ENCODE peak calls at places on chromosomes 2 and 18, in six cellular contexts. One of them, this sample, is unnamed.

GRCh38 chr2:219159771-219160185 is 837 bp downstream of the NHEJ1 start:
- DNase-seq in naive B cell: no peak
- DNase-seq in body of pancreas: no peak
- DNase-seq in mucosa of gallbladder: no peak
- DNase-seq in Panc1: no peak
- DNase-seq in ureter: no peak
- DNase-seq in this sample: no peak

GRCh38 chr2:85744771-85745601 is 8.8 kb upstream of the ATOH8 start:
- DNase-seq in naive B cell: no peak
- DNase-seq in body of pancreas: no peak
- DNase-seq in mucosa of gallbladder: no peak
- DNase-seq in Panc1: no peak
- DNase-seq in ureter: no peak
- DNase-seq in this sample: no peak

GRCh38 chr2:217822296-217823252 is 180.2 kb downstream of the TNS1 start:
- DNase-seq in naive B cell: no peak
- DNase-seq in body of pancreas: no peak
- DNase-seq in mucosa of gallbladder: no peak
- DNase-seq in Panc1: no peak
- DNase-seq in ureter: no peak
- DNase-seq in this sample: no peak

GRCh38 chr2:196499686-196500085 is 139.8 kb upstream of the CCDC150 start:
- DNase-seq in naive B cell: no peak
- DNase-seq in body of pancreas: no peak
- DNase-seq in mucosa of gallbladder: no peak
- DNase-seq in Panc1: no peak
- DNase-seq in ureter: no peak
- DNase-seq in this sample: no peak

GRCh38 chr2:10664652-10665051 is 25.1 kb downstream of the NOL10 start:
- DNase-seq in naive B cell: no peak
- DNase-seq in body of pancreas: no peak
- DNase-seq in mucosa of gallbladder: no peak
- DNase-seq in Panc1: no peak
- DNase-seq in ureter: no peak
- DNase-seq in this sample: no peak

GRCh38 chr2:88190808-88191721 is 20.9 kb downstream of the THNSL2 start:
- DNase-seq in naive B cell: no peak
- DNase-seq in body of pancreas: peak
- DNase-seq in mucosa of gallbladder: no peak
- DNase-seq in Panc1: no peak
- DNase-seq in ureter: no peak
- DNase-seq in this sample: peak

GRCh38 chr18:13524054-13524453 is 202.3 kb downstream of the FAM210A start:
- DNase-seq in naive B cell: no peak
- DNase-seq in body of pancreas: no peak
- DNase-seq in mucosa of gallbladder: no peak
- DNase-seq in Panc1: no peak
- DNase-seq in ureter: no peak
- DNase-seq in this sample: no peak

GRCh38 chr2:33380001-33380609 is 96.3 kb upstream of the RASGRP3 start:
- DNase-seq in naive B cell: no peak
- DNase-seq in body of pancreas: no peak
- DNase-seq in mucosa of gallbladder: no peak
- DNase-seq in Panc1: no peak
- DNase-seq in ureter: no peak
- DNase-seq in this sample: peak

GRCh38 chr2:3659447-3660432 is 1.7 kb downstream of the ALLC start:
- DNase-seq in naive B cell: no peak
- DNase-seq in body of pancreas: no peak
- DNase-seq in mucosa of gallbladder: no peak
- DNase-seq in Panc1: no peak
- DNase-seq in ureter: no peak
- DNase-seq in this sample: no peak

GRCh38 chr2:9473985-9474360 is 378 bp upstream of the IAH1 start:
- DNase-seq in naive B cell: no peak
- DNase-seq in body of pancreas: peak
- DNase-seq in mucosa of gallbladder: peak
- DNase-seq in Panc1: no peak
- DNase-seq in ureter: peak
- DNase-seq in this sample: no peak

GRCh38 chr2:98188351-98189046 is 101.5 kb downstream of the VWA3B start:
- DNase-seq in naive B cell: peak
- DNase-seq in body of pancreas: no peak
- DNase-seq in mucosa of gallbladder: no peak
- DNase-seq in Panc1: no peak
- DNase-seq in ureter: no peak
- DNase-seq in this sample: peak

GRCh38 chr2:96868555-96869280 is 1.2 kb downstream of the SEMA4C start:
- DNase-seq in naive B cell: no peak
- DNase-seq in body of pancreas: peak
- DNase-seq in mucosa of gallbladder: peak
- DNase-seq in Panc1: no peak
- DNase-seq in ureter: peak
- DNase-seq in this sample: peak

GRCh38 chr18:42706029-42706608 is 409.4 kb downstream of the RIT2 start:
- DNase-seq in naive B cell: no peak
- DNase-seq in body of pancreas: no peak
- DNase-seq in mucosa of gallbladder: no peak
- DNase-seq in Panc1: no peak
- DNase-seq in ureter: no peak
- DNase-seq in this sample: no peak

GRCh38 chr2:79860233-79861058 is 347.6 kb downstream of the CTNNA2 start:
- DNase-seq in naive B cell: no peak
- DNase-seq in body of pancreas: no peak
- DNase-seq in mucosa of gallbladder: no peak
- DNase-seq in Panc1: no peak
- DNase-seq in ureter: no peak
- DNase-seq in this sample: no peak

GRCh38 chr2:10541081-10541480 is 93.0 kb upstream of the ODC1 start:
- DNase-seq in naive B cell: no peak
- DNase-seq in body of pancreas: no peak
- DNase-seq in mucosa of gallbladder: no peak
- DNase-seq in Panc1: no peak
- DNase-seq in ureter: no peak
- DNase-seq in this sample: no peak